ENCODE peak calls at places on chromosomes 1 and 21, in nine cellular contexts. G is AG10803, N is IMR-90, E is GM23338, H is colonic mucosa, C is ovary, J is psoas muscle, Q is upper lobe of right lung, Y is tibial nerve. B is an unnamed sample.

GRCh38 chr21:16708431-16708830 is 804.4 kb upstream of the CXADR start:
- DNase-seq in G (peak), N (peak), E (no peak), H (no peak), C (no peak), J (no peak), Q (no peak), Y (no peak), B (no peak)

GRCh38 chr21:27393726-27394125 is 426.8 kb upstream of the ADAMTS5 start:
- DNase-seq in G (no peak), N (peak), E (no peak), H (no peak), C (no peak), J (no peak), Q (no peak), Y (no peak), B (no peak)

GRCh38 chr21:29436143-29436542 is 137.4 kb downstream of the BACH1 start:
- DNase-seq in G (no peak), N (no peak), E (peak), H (no peak), C (no peak), J (no peak), Q (no peak), Y (no peak), B (peak)

GRCh38 chr1:90837420-90837819 is 120.3 kb upstream of the BARHL2 start:
- DNase-seq in G (no peak), N (no peak), E (peak), H (no peak), C (no peak), J (no peak), Q (no peak), Y (no peak), B (no peak)

GRCh38 chr1:165763442-165763841 is 5.2 kb downstream of the TMCO1 start:
- DNase-seq in G (no peak), N (no peak), E (no peak), H (no peak), C (no peak), J (no peak), Q (no peak), Y (no peak), B (no peak)

GRCh38 chr1:63450416-63450815 is 72.6 kb downstream of the ITGB3BP start:
- DNase-seq in G (no peak), N (no peak), E (no peak), H (no peak), C (no peak), J (no peak), Q (no peak), Y (no peak), B (no peak)

GRCh38 chr1:232450626-232451025 is 179.3 kb downstream of the SIPA1L2 start:
- DNase-seq in G (peak), N (peak), E (no peak), H (no peak), C (no peak), J (no peak), Q (no peak), Y (no peak), B (no peak)

GRCh38 chr1:222627232-222627631 is 9.3 kb downstream of the MIA3 start:
- DNase-seq in G (peak), N (peak), E (no peak), H (no peak), C (no peak), J (peak), Q (no peak), Y (no peak), B (no peak)

GRCh38 chr1:202223110-202223834 is 29.7 kb downstream of the LGR6 start:
- DNase-seq in G (no peak), N (no peak), E (no peak), H (no peak), C (no peak), J (no peak), Q (no peak), Y (no peak), B (no peak)

GRCh38 chr1:201539561-201540404 is 856 bp downstream of the NAV1 start:
- DNase-seq in G (peak), N (peak), E (peak), H (no peak), C (peak), J (peak), Q (peak), Y (no peak), B (peak)

GRCh38 chr1:7644906-7645750 is 126.0 kb upstream of the VAMP3 start:
- DNase-seq in G (no peak), N (peak), E (no peak), H (peak), C (no peak), J (no peak), Q (peak), Y (no peak), B (no peak)

GRCh38 chr1:51000160-51000559 is 30.1 kb downstream of the CDKN2C start:
- DNase-seq in G (no peak), N (no peak), E (no peak), H (no peak), C (no peak), J (no peak), Q (no peak), Y (no peak), B (no peak)

GRCh38 chr1:202750761-202751160 is 40.5 kb upstream of the SYT2 start:
- DNase-seq in G (no peak), N (no peak), E (no peak), H (no peak), C (no peak), J (no peak), Q (no peak), Y (no peak), B (no peak)

GRCh38 chr1:78086697-78087096 is 40.9 kb downstream of the GIPC2 start:
- DNase-seq in G (no peak), N (no peak), E (no peak), H (no peak), C (no peak), J (no peak), Q (no peak), Y (no peak), B (no peak)

GRCh38 chr1:56709269-56709880 is 64.3 kb downstream of the PRKAA2 start:
- DNase-seq in G (peak), N (peak), E (peak), H (no peak), C (no peak), J (no peak), Q (no peak), Y (no peak), B (peak)

GRCh38 chr1:12244078-12244477 is 14.2 kb downstream of the VPS13D start:
- DNase-seq in G (no peak), N (no peak), E (peak), H (no peak), C (no peak), J (no peak), Q (no peak), Y (no peak), B (no peak)

GRCh38 chr1:205568469-205569361 is 63.1 kb downstream of the ELK4 start:
- DNase-seq in G (no peak), N (no peak), E (peak), H (peak), C (no peak), J (no peak), Q (peak), Y (no peak), B (no peak)

GRCh38 chr1:205570173-205570501 is 61.7 kb downstream of the ELK4 start:
- DNase-seq in G (no peak), N (no peak), E (no peak), H (peak), C (no peak), J (no peak), Q (no peak), Y (no peak), B (no peak)

GRCh38 chr1:205570796-205571537 is 60.8 kb downstream of the ELK4 start:
- DNase-seq in G (no peak), N (no peak), E (no peak), H (peak), C (no peak), J (no peak), Q (no peak), Y (no peak), B (peak)

GRCh38 chr1:205568135-205568468 is 63.6 kb downstream of the CDK18 start:
- DNase-seq in G (no peak), N (no peak), E (peak), H (peak), C (no peak), J (no peak), Q (peak), Y (no peak), B (no peak)

DNA sequence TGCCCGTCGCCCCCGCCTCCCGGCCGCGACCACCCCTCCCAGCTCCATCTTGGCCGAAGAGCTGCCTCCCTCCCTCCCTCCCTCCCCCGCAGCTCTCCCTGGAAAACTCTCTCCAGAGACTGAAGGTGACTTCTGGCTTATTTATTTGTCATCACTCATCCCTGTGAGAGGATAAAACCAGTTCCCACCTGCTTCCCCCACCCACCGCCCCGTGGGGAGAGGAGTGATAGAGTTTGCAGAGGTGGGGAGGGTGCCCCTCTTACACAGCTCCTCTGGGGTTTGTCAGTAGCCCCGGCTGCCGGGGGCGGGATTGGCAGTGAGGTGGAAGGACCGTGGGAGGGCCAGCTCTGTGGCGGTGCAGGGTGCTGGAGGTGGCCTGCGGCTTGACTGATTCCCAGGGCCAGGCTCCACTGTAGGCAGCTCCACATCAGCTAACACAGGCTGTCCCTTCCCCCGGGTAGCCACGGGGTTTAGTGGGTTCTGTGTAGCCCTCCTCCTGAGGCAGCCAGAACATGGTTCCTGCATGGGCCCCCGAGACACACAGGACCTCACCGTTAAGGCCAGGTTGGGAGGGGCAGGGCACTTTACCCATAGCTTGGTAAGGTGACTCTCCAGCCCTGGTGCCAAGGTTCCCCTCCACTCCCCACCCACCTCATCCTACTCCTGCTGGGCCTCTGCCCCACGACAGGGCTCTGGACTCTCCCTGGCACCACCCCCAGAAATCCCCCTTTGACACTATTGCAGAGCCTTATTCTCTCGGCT is 62.2 kb downstream of the ELK4 start:
- DNase-seq in G (no peak), N (no peak), E (peak), H (peak), C (no peak), J (no peak), Q (peak), Y (no peak), B (no peak)
- H3K4me3 ChIP-seq in G (no peak), N (no peak), E (peak), H (peak), C (no peak), J (no peak), Q (peak), Y (no peak), B (no peak)

GRCh38 chr1:155082301-155082940 is 3.8 kb downstream of the EFNA3 start:
- DNase-seq in G (no peak), N (no peak), E (no peak), H (peak), C (no peak), J (no peak), Q (no peak), Y (no peak), B (no peak)
- H3K4me3 ChIP-seq in G (no peak), N (no peak), E (peak), H (peak), C (no peak), J (peak), Q (no peak), Y (no peak), B (no peak)

GRCh38 chr1:36393686-36394085 is 4.0 kb downstream of the LSM10 start:
- DNase-seq in G (no peak), N (no peak), E (no peak), H (no peak), C (peak), J (no peak), Q (no peak), Y (no peak), B (no peak)
- H3K4me3 ChIP-seq in G (no peak), N (no peak), E (no peak), H (no peak), C (no peak), J (no peak), Q (no peak), Y (no peak), B (no peak)

GRCh38 chr1:174871886-174872285 is 127.9 kb upstream of the CACYBP start:
- DNase-seq in G (no peak), N (no peak), E (peak), H (no peak), C (no peak), J (no peak), Q (no peak), Y (no peak), B (no peak)

GRCh38 chr1:174874337-174875053 is 125.3 kb upstream of the CACYBP start:
- DNase-seq in G (no peak), N (no peak), E (peak), H (peak), C (no peak), J (no peak), Q (no peak), Y (no peak), B (no peak)

GRCh38 chr1:174877208-174877673 is 122.5 kb upstream of the CACYBP start:
- DNase-seq in G (no peak), N (no peak), E (no peak), H (peak), C (no peak), J (no peak), Q (no peak), Y (no peak), B (no peak)

GRCh38 chr1:174872615-174873058 is 127.1 kb upstream of the CACYBP start:
- DNase-seq in G (peak), N (peak), E (peak), H (no peak), C (no peak), J (no peak), Q (no peak), Y (no peak), B (no peak)

DNA sequence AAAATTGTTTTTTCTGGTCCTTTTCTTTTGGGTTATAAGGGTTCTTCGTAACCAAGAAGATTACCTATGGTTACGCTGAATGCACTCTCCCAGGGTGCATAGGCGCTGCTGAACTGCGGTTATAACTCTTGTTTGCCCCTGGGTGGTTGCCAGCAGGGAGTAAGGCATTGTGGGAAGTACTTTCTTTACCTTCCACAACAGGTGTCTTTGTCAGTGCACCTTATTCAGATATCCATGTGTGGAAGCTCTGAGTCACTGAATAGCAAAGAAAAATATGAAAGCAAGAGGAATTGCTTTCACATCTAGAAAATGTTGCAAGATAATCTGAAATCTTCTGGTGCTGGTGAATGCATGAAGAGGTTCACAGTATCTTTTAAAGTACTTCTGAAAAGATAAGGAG is 124.4 kb upstream of the CACYBP start:
- DNase-seq in G (no peak), N (no peak), E (peak), H (peak), C (no peak), J (no peak), Q (peak), Y (no peak), B (no peak)
- H3K4me3 ChIP-seq in G (no peak), N (no peak), E (peak), H (peak), C (no peak), J (no peak), Q (peak), Y (no peak), B (no peak)

GRCh38 chr1:84971957-84972356 is 25.0 kb downstream of the MCOLN2 start:
- DNase-seq in G (no peak), N (no peak), E (no peak), H (no peak), C (no peak), J (no peak), Q (no peak), Y (no peak), B (peak)

GRCh38 chr1:84975035-84975434 is 21.9 kb downstream of the MCOLN2 start:
- DNase-seq in G (no peak), N (no peak), E (no peak), H (no peak), C (no peak), J (no peak), Q (no peak), Y (no peak), B (no peak)

GRCh38 chr1:84972377-84972987 is 24.4 kb downstream of the MCOLN2 start:
- DNase-seq in G (no peak), N (no peak), E (no peak), H (no peak), C (no peak), J (no peak), Q (no peak), Y (no peak), B (no peak)

GRCh38 chr1:84969489-84970250 is 27.2 kb downstream of the MCOLN2 start:
- DNase-seq in G (no peak), N (no peak), E (no peak), H (no peak), C (no peak), J (no peak), Q (no peak), Y (no peak), B (no peak)

GRCh38 chr1:84973493-84974334 is 23.2 kb downstream of the MCOLN2 start:
- DNase-seq in G (peak), N (no peak), E (peak), H (no peak), C (no peak), J (no peak), Q (no peak), Y (no peak), B (no peak)
- H3K4me3 ChIP-seq in G (no peak), N (no peak), E (no peak), H (no peak), C (no peak), J (no peak), Q (no peak), Y (no peak), B (no peak)

GRCh38 chr21:34128674-34129038 is 55.3 kb downstream of the MRPS6 start:
- DNase-seq in G (no peak), N (no peak), E (no peak), H (no peak), C (no peak), J (no peak), Q (no peak), Y (no peak), B (no peak)
- H3K4me3 ChIP-seq in G (no peak), N (no peak), E (no peak), H (no peak), C (no peak), J (peak), Q (no peak), Y (no peak), B (no peak)

DNA sequence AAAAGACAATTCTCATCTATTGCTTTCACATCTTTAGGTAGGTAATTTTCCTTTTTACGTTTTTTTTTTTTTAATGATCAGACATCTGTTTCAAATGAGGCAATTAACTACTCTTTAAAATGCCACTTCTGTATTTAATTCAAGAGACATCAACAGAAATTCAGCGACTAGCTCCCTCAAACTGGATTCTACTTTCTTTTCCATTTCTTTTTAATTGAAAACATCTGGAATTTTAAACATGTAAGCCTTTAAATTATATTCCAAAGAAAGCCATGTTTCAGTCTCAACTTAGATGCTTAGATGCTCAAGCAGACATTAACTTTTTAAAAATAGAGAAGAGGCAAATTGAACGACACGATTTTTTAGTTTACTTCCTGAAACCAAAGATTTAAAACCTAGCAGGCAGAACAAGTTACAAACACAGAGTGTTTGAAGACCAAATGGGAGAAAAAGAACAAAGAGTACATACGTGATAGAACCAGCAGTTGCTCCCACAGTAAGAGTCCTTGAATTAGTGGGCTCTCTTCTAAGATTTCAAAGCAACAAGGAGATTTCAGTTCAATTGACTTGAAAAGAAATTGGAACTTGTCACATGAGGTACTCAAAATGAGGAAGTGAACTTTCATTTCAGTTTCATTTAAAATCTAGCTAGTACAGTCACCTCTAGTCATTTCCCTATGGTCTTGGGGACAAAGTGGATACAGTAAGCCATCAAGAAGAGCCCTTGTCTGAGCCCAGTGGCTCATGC is at the start of gene CTSS:
- DNase-seq in G (peak), N (peak), E (no peak), H (no peak), C (no peak), J (no peak), Q (no peak), Y (no peak), B (no peak)
- H3K4me3 ChIP-seq in G (peak), N (no peak), E (no peak), H (peak), C (peak), J (peak), Q (peak), Y (peak), B (no peak)

GRCh38 chr1:225467193-225468020 is 39.6 kb upstream of the LBR start:
- DNase-seq in G (no peak), N (no peak), E (no peak), H (peak), C (no peak), J (peak), Q (peak), Y (no peak), B (peak)

GRCh38 chr1:225466848-225467192 is 39.0 kb upstream of the LBR start:
- DNase-seq in G (no peak), N (no peak), E (no peak), H (no peak), C (no peak), J (no peak), Q (no peak), Y (no peak), B (no peak)

GRCh38 chr1:225465793-225466517 is 38.1 kb upstream of the LBR start:
- DNase-seq in G (no peak), N (no peak), E (no peak), H (no peak), C (no peak), J (no peak), Q (no peak), Y (no peak), B (no peak)

GRCh38 chr1:225462714-225463574 is 35.1 kb upstream of the LBR start:
- DNase-seq in G (no peak), N (no peak), E (no peak), H (peak), C (peak), J (no peak), Q (no peak), Y (no peak), B (no peak)

DNA sequence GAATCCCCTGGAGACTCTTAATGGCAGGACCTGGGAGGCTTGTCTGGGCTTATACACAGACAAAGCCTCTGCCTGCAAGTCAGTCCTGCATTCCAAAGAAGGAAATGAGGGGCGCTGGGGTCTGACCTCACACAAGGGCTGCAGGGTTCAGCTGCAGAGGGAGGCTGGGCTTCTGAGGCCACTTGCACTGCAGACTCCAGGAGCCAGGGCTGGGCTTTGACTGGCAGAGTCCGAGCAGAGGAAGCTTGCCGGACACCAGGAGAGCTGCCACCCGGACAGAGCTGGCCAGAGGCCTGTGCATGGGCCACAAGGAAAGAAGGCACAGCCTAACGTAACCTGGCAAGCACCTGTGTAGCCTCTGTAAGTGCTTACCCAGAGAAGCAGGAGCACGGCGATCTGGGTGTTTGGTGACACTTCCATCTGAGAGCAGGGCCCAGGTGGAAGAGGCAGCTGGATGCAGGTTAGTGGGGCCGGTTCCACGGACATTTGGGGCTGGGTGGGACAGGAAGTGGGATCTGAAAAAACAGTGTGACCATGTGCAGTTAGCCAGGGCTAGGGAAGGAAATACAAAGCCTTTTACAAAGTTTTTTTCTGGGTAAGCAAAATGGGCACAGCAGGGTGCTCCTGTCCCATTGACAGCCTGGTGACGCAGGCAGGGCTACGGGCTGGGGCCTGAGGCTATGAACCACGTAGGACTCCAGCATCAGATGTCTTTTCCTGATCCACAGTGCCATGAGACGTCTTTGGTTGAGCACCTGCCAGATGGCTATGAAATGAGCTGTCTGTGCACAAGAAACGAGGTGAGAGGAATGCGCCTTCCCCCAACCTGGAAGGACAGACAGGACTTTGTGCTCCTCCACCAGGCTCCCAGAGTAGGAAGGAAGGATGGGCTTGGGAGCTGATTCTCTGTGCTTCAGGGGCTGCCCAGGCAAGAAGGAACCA is 37.3 kb upstream of the LBR start:
- DNase-seq in G (no peak), N (no peak), E (peak), H (no peak), C (no peak), J (no peak), Q (no peak), Y (no peak), B (no peak)
- H3K4me3 ChIP-seq in G (no peak), N (no peak), E (no peak), H (no peak), C (no peak), J (no peak), Q (no peak), Y (no peak), B (no peak)

B was measured in Jurkat, Clone E6-1.